ENCODE peak calls at places on chromosome 3, in four cellular contexts. One of them, this sample, is unnamed.

GRCh38 chr3:161221881-161222600 is 930 bp downstream of the NMD3 start:
- DNase-seq in AG09309: no peak
- DNase-seq in NB4: peak
- DNase-seq in H7: no peak
- DNase-seq in this sample: no peak

GRCh38 chr3:33166095-33166494 is 52.3 kb downstream of the CRTAP start:
- DNase-seq in AG09309: no peak
- DNase-seq in NB4: no peak
- DNase-seq in H7: no peak
- DNase-seq in this sample: no peak

GRCh38 chr3:171797265-171797679 is 13.0 kb downstream of the PLD1 start:
- DNase-seq in AG09309: no peak
- DNase-seq in NB4: peak
- DNase-seq in H7: no peak
- DNase-seq in this sample: no peak

GRCh38 chr3:197000211-197000610 is 29.4 kb downstream of the MELTF start:
- DNase-seq in AG09309: no peak
- DNase-seq in NB4: peak
- DNase-seq in H7: no peak
- DNase-seq in this sample: no peak

GRCh38 chr3:69249001-69249400 is 126.6 kb upstream of the LMOD3 start:
- DNase-seq in AG09309: no peak
- DNase-seq in NB4: no peak
- DNase-seq in H7: no peak
- DNase-seq in this sample: no peak

GRCh38 chr3:35528728-35529127 is 110.6 kb upstream of the ARPP21 start:
- DNase-seq in AG09309: no peak
- DNase-seq in NB4: no peak
- DNase-seq in H7: no peak
- DNase-seq in this sample: no peak

GRCh38 chr3:152268501-152269422 is at the start of gene MBNL1:
- DNase-seq in AG09309: no peak
- DNase-seq in NB4: peak
- DNase-seq in H7: peak
- DNase-seq in this sample: peak

GRCh38 chr3:68123231-68123630 is 468.8 kb upstream of the SUCLG2 start:
- DNase-seq in AG09309: no peak
- DNase-seq in NB4: peak
- DNase-seq in H7: no peak
- DNase-seq in this sample: no peak

GRCh38 chr3:141754032-141754431 is 9.2 kb upstream of the GRK7 start:
- DNase-seq in AG09309: no peak
- DNase-seq in NB4: no peak
- DNase-seq in H7: no peak
- DNase-seq in this sample: no peak

GRCh38 chr3:139572847-139573672 is 33.5 kb upstream of the RBP1 start:
- DNase-seq in AG09309: no peak
- DNase-seq in NB4: peak
- DNase-seq in H7: no peak
- DNase-seq in this sample: no peak

GRCh38 chr3:129592362-129593150 is 13.9 kb downstream of the PLXND1 start:
- DNase-seq in AG09309: no peak
- DNase-seq in NB4: peak
- DNase-seq in H7: peak
- DNase-seq in this sample: no peak
- H3K4me3 ChIP-seq in AG09309: no peak
- H3K4me3 ChIP-seq in NB4: peak
- H3K4me3 ChIP-seq in H7: peak
- H3K4me3 ChIP-seq in this sample: no peak

GRCh38 chr3:187101184-187102072 is 37.9 kb downstream of the RPL39L start:
- DNase-seq in AG09309: peak
- DNase-seq in NB4: peak
- DNase-seq in H7: no peak
- DNase-seq in this sample: peak
- H3K4me3 ChIP-seq in AG09309: peak
- H3K4me3 ChIP-seq in NB4: no peak
- H3K4me3 ChIP-seq in H7: no peak
- H3K4me3 ChIP-seq in this sample: peak

GRCh38 chr3:109154989-109155388 is 18.5 kb downstream of the C3orf85 start:
- DNase-seq in AG09309: no peak
- DNase-seq in NB4: no peak
- DNase-seq in H7: no peak
- DNase-seq in this sample: no peak
- H3K4me3 ChIP-seq in AG09309: no peak
- H3K4me3 ChIP-seq in NB4: no peak
- H3K4me3 ChIP-seq in H7: no peak
- H3K4me3 ChIP-seq in this sample: no peak

DNA sequence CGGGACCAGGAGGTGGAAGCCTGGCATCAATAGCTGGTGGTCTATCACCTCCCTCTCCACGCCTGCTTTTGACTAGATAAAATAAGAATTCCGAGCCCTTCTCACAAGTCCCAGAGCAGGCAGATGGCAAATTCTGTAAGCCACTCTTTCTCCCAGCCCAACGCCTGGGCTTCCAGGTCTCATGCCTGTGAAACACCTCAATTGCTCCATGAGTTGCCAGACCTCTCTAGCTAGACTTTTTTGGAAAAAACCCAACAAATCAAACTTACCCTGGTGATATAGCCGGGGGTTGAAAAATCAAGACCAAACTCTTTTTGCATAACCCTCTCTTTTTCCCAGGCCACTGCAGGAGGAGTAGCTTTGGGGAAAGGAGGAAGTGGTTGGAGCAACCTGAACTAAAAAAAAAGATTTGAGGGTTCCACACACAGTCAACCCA is 7.0 kb downstream of the BHLHE40 start:
- DNase-seq in AG09309: no peak
- DNase-seq in NB4: no peak
- DNase-seq in H7: no peak
- DNase-seq in this sample: no peak
- H3K4me3 ChIP-seq in AG09309: no peak
- H3K4me3 ChIP-seq in NB4: peak
- H3K4me3 ChIP-seq in H7: peak
- H3K4me3 ChIP-seq in this sample: peak

DNA sequence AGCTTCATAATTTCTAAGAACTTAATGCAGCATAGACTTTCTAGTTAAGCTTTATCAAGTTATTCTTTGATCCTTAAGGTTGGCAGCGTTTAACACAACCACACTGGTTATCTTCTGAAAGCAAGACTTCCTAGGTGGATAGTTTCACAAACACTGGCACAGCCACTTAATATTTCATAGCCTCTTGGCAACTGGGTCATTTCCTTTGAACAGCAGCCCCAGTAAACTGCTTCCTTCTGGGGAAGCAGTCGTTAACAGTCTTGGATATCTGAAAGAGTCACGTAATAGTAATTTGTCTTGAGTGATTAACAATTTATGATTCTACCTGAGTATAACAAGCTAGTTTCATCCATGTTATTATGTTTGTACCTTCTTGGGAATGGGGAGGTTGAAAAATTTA is 45.9 kb upstream of the ABHD10 start:
- DNase-seq in AG09309: no peak
- DNase-seq in NB4: no peak
- DNase-seq in H7: no peak
- DNase-seq in this sample: no peak
- H3K4me3 ChIP-seq in AG09309: no peak
- H3K4me3 ChIP-seq in NB4: no peak
- H3K4me3 ChIP-seq in H7: no peak
- H3K4me3 ChIP-seq in this sample: no peak

DNA sequence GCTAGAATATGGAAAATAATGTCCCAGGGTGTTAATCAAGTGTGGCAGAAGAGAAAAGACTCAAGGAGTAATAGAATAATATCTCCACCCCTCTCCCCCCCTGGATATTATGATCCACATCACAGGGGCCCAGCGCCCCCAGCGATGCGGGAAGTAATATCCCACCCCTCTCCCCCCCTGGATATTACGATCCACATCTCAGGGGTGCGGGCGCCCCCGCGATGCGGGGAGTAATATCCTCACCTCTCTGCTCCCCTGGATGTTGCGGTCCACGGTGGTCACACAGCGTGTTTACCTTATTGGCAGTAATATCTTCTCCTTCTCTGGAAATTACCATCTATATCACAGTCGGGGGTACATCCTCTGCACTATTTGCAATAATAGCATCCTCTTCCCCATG is 97.1 kb upstream of the OSBPL11 start:
- DNase-seq in AG09309: no peak
- DNase-seq in NB4: no peak
- DNase-seq in H7: no peak
- DNase-seq in this sample: no peak
- H3K4me3 ChIP-seq in AG09309: no peak
- H3K4me3 ChIP-seq in NB4: no peak
- H3K4me3 ChIP-seq in H7: no peak
- H3K4me3 ChIP-seq in this sample: no peak

GRCh38 chr3:127787556-127787955 is 34.8 kb downstream of the MGLL start:
- DNase-seq in AG09309: no peak
- DNase-seq in NB4: no peak
- DNase-seq in H7: no peak
- DNase-seq in this sample: no peak

GRCh38 chr3:127786358-127787070 is 35.8 kb downstream of the MGLL start:
- DNase-seq in AG09309: no peak
- DNase-seq in NB4: no peak
- DNase-seq in H7: no peak
- DNase-seq in this sample: peak

GRCh38 chr3:127787966-127788365 is 34.3 kb downstream of the MGLL start:
- DNase-seq in AG09309: no peak
- DNase-seq in NB4: no peak
- DNase-seq in H7: no peak
- DNase-seq in this sample: no peak

GRCh38 chr3:127785711-127786265 is 36.5 kb downstream of the MGLL start:
- DNase-seq in AG09309: no peak
- DNase-seq in NB4: no peak
- DNase-seq in H7: no peak
- DNase-seq in this sample: no peak

GRCh38 chr3:127787071-127787490 is 35.2 kb downstream of the MGLL start:
- DNase-seq in AG09309: no peak
- DNase-seq in NB4: no peak
- DNase-seq in H7: no peak
- DNase-seq in this sample: no peak
- H3K4me3 ChIP-seq in AG09309: no peak
- H3K4me3 ChIP-seq in NB4: no peak
- H3K4me3 ChIP-seq in H7: no peak
- H3K4me3 ChIP-seq in this sample: no peak

GRCh38 chr3:8246070-8246469 is 255.6 kb upstream of the LMCD1 start:
- DNase-seq in AG09309: no peak
- DNase-seq in NB4: no peak
- DNase-seq in H7: no peak
- DNase-seq in this sample: no peak
- H3K4me3 ChIP-seq in AG09309: no peak
- H3K4me3 ChIP-seq in NB4: no peak
- H3K4me3 ChIP-seq in H7: no peak
- H3K4me3 ChIP-seq in this sample: no peak

DNA sequence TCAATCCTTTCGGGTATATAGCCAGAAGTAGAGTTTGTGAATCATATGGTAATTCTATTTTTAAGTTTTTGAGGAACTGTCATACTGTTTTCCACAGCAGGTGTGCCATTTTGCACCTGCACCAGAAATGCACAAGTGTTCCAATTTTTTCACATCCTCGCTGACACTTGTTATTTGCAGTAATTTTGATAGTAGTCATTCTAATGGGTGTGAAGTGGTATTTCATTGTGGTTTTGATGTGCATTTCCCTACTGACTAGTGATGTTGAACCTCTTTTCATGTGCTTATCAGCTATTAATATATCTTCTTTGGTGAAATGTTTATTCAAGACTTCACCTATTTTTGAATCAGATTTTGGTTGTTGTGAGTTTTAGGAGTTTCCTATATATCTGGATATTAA is 29.1 kb downstream of the GRM2 start:
- DNase-seq in AG09309: no peak
- DNase-seq in NB4: no peak
- DNase-seq in H7: no peak
- DNase-seq in this sample: no peak
- H3K4me3 ChIP-seq in AG09309: no peak
- H3K4me3 ChIP-seq in NB4: no peak
- H3K4me3 ChIP-seq in H7: no peak
- H3K4me3 ChIP-seq in this sample: no peak

GRCh38 chr3:13567684-13568514 is 19.0 kb downstream of the FBLN2 start:
- DNase-seq in AG09309: no peak
- DNase-seq in NB4: no peak
- DNase-seq in H7: no peak
- DNase-seq in this sample: no peak
- H3K4me3 ChIP-seq in AG09309: no peak
- H3K4me3 ChIP-seq in NB4: no peak
- H3K4me3 ChIP-seq in H7: no peak
- H3K4me3 ChIP-seq in this sample: no peak